ENCODE peak calls at places on chromosomes 13 and 19, in seven cellular contexts. M is suprapubic skin, D is body of pancreas, H is tibial nerve, B is HCT116, U is heart left ventricle, X is stomach. J is an unnamed sample.

GRCh38 chr19:9535934-9536333 is 2.5 kb downstream of the ZNF426 start:
- DNase-seq in M (no peak), D (no peak), H (no peak), B (no peak), U (no peak), X (no peak), J (no peak)

GRCh38 chr19:13968999-13969398 is 16.7 kb downstream of the DCAF15 start:
- DNase-seq in M (no peak), D (no peak), H (no peak), B (no peak), U (no peak), X (no peak), J (no peak)

GRCh38 chr13:96816874-96817273 is 177.4 kb downstream of the OXGR1 start:
- DNase-seq in M (no peak), D (no peak), H (no peak), B (no peak), U (peak), X (no peak), J (no peak)

GRCh38 chr19:10104665-10105221 is 1.4 kb upstream of the PPAN start:
- DNase-seq in M (no peak), D (no peak), H (no peak), B (no peak), U (no peak), X (no peak), J (no peak)

GRCh38 chr13:34412295-34412694 is 529.8 kb upstream of the NBEA start:
- DNase-seq in M (no peak), D (no peak), H (no peak), B (no peak), U (no peak), X (no peak), J (no peak)

GRCh38 chr19:23554548-23554947 is 132.5 kb downstream of the ZNF675 start:
- DNase-seq in M (no peak), D (no peak), H (no peak), B (no peak), U (no peak), X (no peak), J (no peak)

GRCh38 chr13:41019027-41019487 is at the start of gene ELF1:
- DNase-seq in M (no peak), D (peak), H (no peak), B (peak), U (no peak), X (peak), J (peak)

GRCh38 chr19:54653181-54653809 is 9.5 kb upstream of the LILRB4 start:
- DNase-seq in M (no peak), D (no peak), H (no peak), B (peak), U (no peak), X (no peak), J (peak)

GRCh38 chr19:3822683-3823344 is 36.6 kb upstream of the MATK start:
- DNase-seq in M (no peak), D (no peak), H (no peak), B (no peak), U (no peak), X (no peak), J (no peak)

GRCh38 chr19:49866933-49867782 is at the start of gene PNKP:
- DNase-seq in M (peak), D (peak), H (peak), B (peak), U (peak), X (peak), J (peak)

GRCh38 chr13:46721054-46721453 is 75.9 kb downstream of the ESD start:
- DNase-seq in M (no peak), D (peak), H (no peak), B (peak), U (peak), X (peak), J (no peak)

GRCh38 chr19:1923319-1923718 is 17.7 kb upstream of the CSNK1G2 start:
- DNase-seq in M (no peak), D (no peak), H (no peak), B (no peak), U (no peak), X (no peak), J (no peak)

GRCh38 chr13:107205318-107206112 is 637.6 kb upstream of the ARGLU1 start:
- DNase-seq in M (no peak), D (peak), H (peak), B (no peak), U (peak), X (peak), J (peak)

GRCh38 chr19:13610042-13610691 is 103.9 kb upstream of the CACNA1A start:
- DNase-seq in M (no peak), D (peak), H (no peak), B (no peak), U (no peak), X (peak), J (no peak)

GRCh38 chr19:44789943-44790467 is 12.3 kb downstream of the CBLC start:
- DNase-seq in M (no peak), D (no peak), H (no peak), B (no peak), U (no peak), X (no peak), J (no peak)

GRCh38 chr13:104140557-104140956 is 1074.3 kb upstream of the SLC10A2 start:
- DNase-seq in M (no peak), D (no peak), H (no peak), B (peak), U (no peak), X (no peak), J (no peak)

GRCh38 chr13:35927554-35927953 is 203.6 kb downstream of the DCLK1 start:
- DNase-seq in M (no peak), D (no peak), H (no peak), B (no peak), U (no peak), X (no peak), J (peak)

GRCh38 chr19:11971045-11971444 is 6.2 kb downstream of the ZNF763 start:
- DNase-seq in M (no peak), D (no peak), H (no peak), B (no peak), U (no peak), X (no peak), J (no peak)

GRCh38 chr19:19964416-19964815 is 63.7 kb downstream of the ZNF93 start:
- DNase-seq in M (no peak), D (no peak), H (no peak), B (no peak), U (no peak), X (no peak), J (no peak)

GRCh38 chr13:81051873-81052272 is 710.9 kb upstream of the SPRY2 start:
- DNase-seq in M (no peak), D (no peak), H (no peak), B (no peak), U (no peak), X (no peak), J (no peak)

GRCh38 chr19:29260477-29261317 is 47.7 kb upstream of the UQCRFS1 start:
- DNase-seq in M (no peak), D (peak), H (no peak), B (peak), U (no peak), X (no peak), J (peak)

GRCh38 chr19:14115761-14116160 is 1.8 kb downstream of the PRKACA start:
- DNase-seq in M (no peak), D (no peak), H (no peak), B (no peak), U (no peak), X (no peak), J (no peak)

GRCh38 chr13:34696741-34697140 is 245.3 kb upstream of the NBEA start:
- DNase-seq in M (no peak), D (no peak), H (no peak), B (no peak), U (no peak), X (no peak), J (no peak)

GRCh38 chr13:46211116-46211515 is 612 bp upstream of the LRRC63 start:
- DNase-seq in M (no peak), D (no peak), H (no peak), B (no peak), U (no peak), X (no peak), J (no peak)

GRCh38 chr13:42388326-42388725 is 116.4 kb downstream of the AKAP11 start:
- DNase-seq in M (no peak), D (no peak), H (no peak), B (no peak), U (no peak), X (no peak), J (no peak)

GRCh38 chr13:104106705-104107393 is 1040.6 kb upstream of the SLC10A2 start:
- DNase-seq in M (no peak), D (peak), H (no peak), B (no peak), U (no peak), X (no peak), J (no peak)

GRCh38 chr19:47272448-47273312 is 2.0 kb upstream of the INAFM1 start:
- DNase-seq in M (no peak), D (peak), H (peak), B (no peak), U (peak), X (peak), J (no peak)

GRCh38 chr13:73677041-73677589 is 457.1 kb downstream of the KLF12 start:
- DNase-seq in M (no peak), D (no peak), H (no peak), B (no peak), U (no peak), X (no peak), J (no peak)

GRCh38 chr13:34161829-34162544 is 344.0 kb downstream of the RFC3 start:
- DNase-seq in M (no peak), D (no peak), H (no peak), B (no peak), U (no peak), X (no peak), J (no peak)

GRCh38 chr13:40232321-40232720 is 434.1 kb downstream of the FOXO1 start:
- DNase-seq in M (no peak), D (no peak), H (no peak), B (no peak), U (no peak), X (no peak), J (no peak)

DNA sequence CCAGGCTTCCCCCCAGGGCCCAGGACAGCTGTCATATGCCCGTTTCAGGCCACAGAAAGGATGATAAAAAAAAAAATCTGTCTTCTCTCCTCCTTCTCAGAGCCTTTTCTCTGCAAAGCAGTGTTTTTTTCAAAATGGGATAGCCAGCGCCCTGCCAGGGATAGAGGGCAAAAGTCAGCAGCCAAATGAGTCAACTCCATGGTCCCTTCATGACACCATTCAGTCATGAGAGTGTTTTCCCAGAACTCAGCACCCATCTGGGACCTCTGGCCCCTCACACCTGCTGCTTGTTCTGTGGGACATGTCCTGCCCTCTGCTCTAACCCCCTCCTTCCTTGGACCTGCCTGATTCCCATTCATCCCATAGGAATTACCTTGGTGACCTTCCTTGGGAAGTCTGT is 95.0 kb downstream of the CYSLTR2 start:
- DNase-seq in M (no peak), D (no peak), H (no peak), B (no peak), U (no peak), X (no peak), J (no peak)
- TF ChIP-seq POLR2A in M (no peak), D (no peak), H (no peak), B (no peak), U (no peak), X (no peak), J (no peak)

GRCh38 chr19:38800577-38801347 is 11.8 kb downstream of the LGALS7B start:
- DNase-seq in M (no peak), D (no peak), H (no peak), B (no peak), U (no peak), X (no peak), J (no peak)
- TF ChIP-seq POLR2A in M (no peak), D (no peak), H (no peak), B (no peak), U (no peak), X (no peak), J (no peak)

GRCh38 chr19:48615145-48616040 is 517 bp upstream of the FAM83E start:
- DNase-seq in M (no peak), D (no peak), H (no peak), B (no peak), U (no peak), X (no peak), J (no peak)

GRCh38 chr19:48613024-48613851 is 1.6 kb downstream of the FAM83E start:
- DNase-seq in M (no peak), D (peak), H (no peak), B (no peak), U (no peak), X (peak), J (no peak)

GRCh38 chr19:48616041-48616436 is 1.2 kb upstream of the FAM83E start:
- DNase-seq in M (no peak), D (no peak), H (no peak), B (no peak), U (no peak), X (no peak), J (no peak)

GRCh38 chr19:48613852-48614435 is 932 bp downstream of the FAM83E start:
- DNase-seq in M (no peak), D (no peak), H (no peak), B (no peak), U (no peak), X (no peak), J (no peak)

DNA sequence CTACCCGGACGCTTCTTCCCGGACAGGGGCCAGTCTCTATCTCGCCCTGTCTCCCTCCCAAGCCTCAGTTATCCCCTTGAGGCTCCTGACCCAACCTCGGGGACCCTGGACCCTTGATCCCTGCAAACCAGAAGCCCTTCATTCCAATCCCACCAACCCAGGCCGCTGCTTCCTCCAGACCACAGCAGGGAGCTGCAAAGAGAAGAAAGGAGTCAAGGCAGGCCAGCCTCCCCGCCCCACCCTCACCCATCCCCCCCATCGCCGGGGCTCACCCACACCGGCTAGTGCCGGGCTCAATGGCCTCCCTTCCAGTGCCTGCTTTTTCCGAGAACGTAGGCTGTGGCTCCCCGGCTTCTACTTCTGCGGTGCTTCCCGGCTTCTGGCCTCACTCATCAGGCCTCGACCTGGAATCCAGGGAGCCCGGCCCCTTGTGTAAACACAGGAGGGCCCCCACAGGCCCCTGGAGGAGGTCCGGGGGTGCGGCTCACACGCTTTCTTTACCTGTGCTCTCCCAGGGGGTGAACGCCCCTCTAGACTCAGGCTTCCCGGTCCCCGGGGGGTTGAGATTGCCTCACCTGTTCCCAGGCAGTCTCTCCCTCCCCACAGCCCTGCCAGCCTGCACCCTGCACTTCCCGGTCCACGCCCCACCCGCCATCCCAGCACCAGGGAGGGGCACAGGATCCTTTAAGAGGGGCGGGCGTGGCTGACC is at the start of gene FAM83E:
- DNase-seq in M (no peak), D (no peak), H (no peak), B (no peak), U (no peak), X (peak), J (no peak)
- TF ChIP-seq POLR2A in M (no peak), D (peak), H (no peak), B (no peak), U (no peak), X (no peak), J (no peak)

GRCh38 chr13:109309625-109310363 is 476.6 kb downstream of the IRS2 start:
- DNase-seq in M (no peak), D (peak), H (no peak), B (no peak), U (no peak), X (peak), J (no peak)

GRCh38 chr13:109312399-109312798 is 474.0 kb downstream of the IRS2 start:
- DNase-seq in M (no peak), D (no peak), H (no peak), B (no peak), U (no peak), X (no peak), J (no peak)

GRCh38 chr13:109301711-109302110 is 484.7 kb downstream of the IRS2 start:
- DNase-seq in M (no peak), D (no peak), H (no peak), B (no peak), U (no peak), X (no peak), J (no peak)

GRCh38 chr13:109301276-109301675 is 485.1 kb downstream of the IRS2 start:
- DNase-seq in M (no peak), D (no peak), H (no peak), B (no peak), U (no peak), X (no peak), J (no peak)

GRCh38 chr13:109307027-109307426 is 479.4 kb downstream of the IRS2 start:
- DNase-seq in M (no peak), D (no peak), H (no peak), B (no peak), U (no peak), X (no peak), J (no peak)
- TF ChIP-seq POLR2A in M (no peak), D (no peak), H (no peak), B (no peak), U (no peak), X (no peak), J (no peak)

DNA sequence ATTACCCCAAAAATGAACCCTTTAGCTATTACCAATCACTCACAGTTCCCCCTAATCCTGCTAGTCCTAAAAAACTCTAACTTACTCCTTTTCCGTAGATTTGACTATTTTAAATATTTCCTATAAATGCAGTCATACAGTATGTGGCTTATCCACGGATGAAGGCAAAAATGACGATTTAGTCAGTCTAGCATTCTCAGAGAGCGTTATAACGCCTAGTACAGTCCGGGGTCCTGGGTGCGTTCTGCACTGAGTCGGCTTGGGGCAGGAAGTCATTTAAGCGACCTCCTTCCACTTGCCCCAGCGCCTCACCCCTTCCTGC is 520 bp upstream of the ZNF383 start:
- DNase-seq in M (no peak), D (no peak), H (no peak), B (no peak), U (no peak), X (no peak), J (peak)
- TF ChIP-seq POLR2A in M (no peak), D (no peak), H (no peak), B (peak), U (no peak), X (no peak), J (no peak)

GRCh38 chr19:41426952-41427646 is at the start of gene B3GNT8:
- DNase-seq in M (peak), D (peak), H (peak), B (no peak), U (peak), X (peak), J (no peak)
- TF ChIP-seq POLR2A in M (no peak), D (peak), H (peak), B (no peak), U (peak), X (no peak), J (no peak)

DNA sequence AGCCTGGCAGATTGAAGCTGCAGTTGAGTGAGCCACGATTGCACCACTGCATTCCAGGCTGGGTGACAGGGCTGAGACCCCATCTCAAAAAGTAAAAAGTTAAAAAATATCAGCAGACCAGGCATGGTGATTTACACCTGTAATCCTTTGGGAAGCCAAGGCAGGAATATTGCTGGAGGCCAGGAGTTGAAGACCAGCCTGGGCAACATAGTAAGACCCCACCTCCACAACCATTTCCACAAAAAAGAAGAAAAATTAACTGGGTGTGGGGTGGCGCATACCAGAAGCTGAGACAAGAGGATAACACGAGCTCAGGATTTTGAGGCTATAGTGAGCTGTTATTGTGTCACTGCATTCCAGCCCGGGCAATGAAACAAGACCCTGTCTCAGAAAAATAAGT is 2.9 kb downstream of the MAG start:
- DNase-seq in M (no peak), D (no peak), H (no peak), B (no peak), U (no peak), X (no peak), J (no peak)
- TF ChIP-seq POLR2A in M (no peak), D (no peak), H (no peak), B (no peak), U (no peak), X (no peak), J (no peak)

J was measured in H54.